ENCODE peak calls at places on chromosomes 12 and 14, in four cellular contexts. M is RCC 7860; V is activated T-cell treated with anti-CD3 and anti-CD28 coated beads, Interleukin-2, amount 50 U/mL, for 72 hours; I is NCI-H1105. Q is an unnamed sample.

GRCh38 chr12:49705479-49706267 is 1.5 kb downstream of the FMNL3 start:
- DNase-seq in V (peak), I (no peak), M (peak), Q (peak)

GRCh38 chr14:38278035-38278434 is 22.1 kb upstream of the CLEC14A start:
- DNase-seq in V (no peak), I (peak), M (no peak), Q (no peak)

GRCh38 chr12:128190614-128191013 is 76.4 kb upstream of the TMEM132C start:
- DNase-seq in M (no peak), I (no peak), V (no peak), Q (peak)

GRCh38 chr12:65311260-65311659 is 32.8 kb downstream of the MSRB3 start:
- DNase-seq in I (no peak), V (no peak), M (no peak), Q (no peak)

GRCh38 chr14:38003746-38004609 is 203.7 kb upstream of the SSTR1 start:
- DNase-seq in I (no peak), V (no peak), M (no peak), Q (no peak)

GRCh38 chr12:109937371-109937770 is 37.3 kb downstream of the TCHP start:
- DNase-seq in M (peak), V (no peak), I (no peak), Q (no peak)

GRCh38 chr12:108884116-108885012 is 4.5 kb downstream of the DAO start:
- DNase-seq in M (no peak), I (no peak), V (peak), Q (peak)

GRCh38 chr12:24838531-24838950 is 110.4 kb downstream of the BCAT1 start:
- DNase-seq in I (no peak), V (peak), M (no peak), Q (peak)

GRCh38 chr14:87705439-87705896 is 287.5 kb downstream of the GALC start:
- DNase-seq in V (no peak), M (no peak), I (no peak), Q (no peak)

GRCh38 chr12:7581609-7582008 is 78.0 kb upstream of the CD163 start:
- DNase-seq in I (no peak), V (no peak), M (no peak), Q (no peak)

GRCh38 chr14:21192447-21192822 is 36.6 kb upstream of the OR5AU1 start:
- DNase-seq in M (no peak), V (no peak), I (no peak), Q (no peak)

GRCh38 chr12:77685112-77685511 is 145.6 kb upstream of the NAV3 start:
- DNase-seq in M (peak), V (peak), I (peak), Q (peak)

GRCh38 chr14:68564236-68564825 is 228.5 kb downstream of the ZFP36L1 start:
- DNase-seq in V (no peak), I (no peak), M (no peak), Q (no peak)

GRCh38 chr12:64099430-64099829 is 122.7 kb downstream of the KICS2 start:
- DNase-seq in I (no peak), M (peak), V (no peak), Q (no peak)

GRCh38 chr12:52975820-52976573 is 27.1 kb downstream of the KRT18 start:
- DNase-seq in I (no peak), M (no peak), V (no peak), Q (no peak)

GRCh38 chr12:40141996-40142395 is 36.1 kb upstream of the SLC2A13 start:
- DNase-seq in I (no peak), V (no peak), M (no peak), Q (no peak)

GRCh38 chr12:21336656-21337055 is 1.9 kb upstream of the SLCO1A2 start:
- DNase-seq in M (no peak), I (no peak), V (no peak), Q (no peak)

GRCh38 chr12:104656921-104657320 is 200.2 kb downstream of the CHST11 start:
- DNase-seq in M (no peak), I (no peak), V (no peak), Q (no peak)

GRCh38 chr12:27843714-27844245 is 63.7 kb upstream of the MANSC4 start:
- DNase-seq in I (no peak), M (peak), V (no peak), Q (no peak)

GRCh38 chr14:99190696-99191662 is 81.0 kb downstream of the BCL11B start:
- DNase-seq in V (no peak), M (no peak), I (no peak), Q (no peak)

GRCh38 chr14:64855732-64856527 is 23.8 kb downstream of the SPTB start:
- DNase-seq in V (no peak), I (no peak), M (no peak), Q (no peak)

GRCh38 chr14:60396718-60397343 is 89.0 kb downstream of the C14orf39 start:
- DNase-seq in M (no peak), I (no peak), V (no peak), Q (no peak)

GRCh38 chr14:52023518-52023917 is 34.2 kb downstream of the RTRAF start:
- DNase-seq in V (no peak), M (no peak), I (no peak), Q (no peak)

GRCh38 chr12:126038434-126038833 is 973.2 kb downstream of the AACS start:
- DNase-seq in M (no peak), I (peak), V (no peak), Q (no peak)

GRCh38 chr12:27361372-27361771 is 28.7 kb downstream of the BMAL2 start:
- DNase-seq in M (no peak), I (no peak), V (no peak), Q (no peak)

GRCh38 chr14:20508367-20508766 is 3.0 kb downstream of the RNASE10 start:
- DNase-seq in M (no peak), V (no peak), I (no peak), Q (no peak)

GRCh38 chr12:85866929-85867776 is 6.9 kb upstream of the NTS start:
- DNase-seq in V (peak), I (peak), M (peak), Q (peak)

GRCh38 chr14:70416717-70417349 is at the start of gene SYNJ2BP:
- DNase-seq in M (peak), V (peak), I (peak), Q (peak)

GRCh38 chr12:32512910-32513309 is 113.6 kb downstream of the FGD4 start:
- DNase-seq in M (no peak), V (no peak), I (no peak), Q (no peak)

GRCh38 chr14:64983439-64984310 is 3.0 kb upstream of the FNTB start:
- DNase-seq in I (peak), M (peak), V (peak), Q (peak)

GRCh38 chr12:93838180-93838579 is 161.0 kb downstream of the CRADD start:
- DNase-seq in I (no peak), M (no peak), V (no peak), Q (no peak)

GRCh38 chr12:95805864-95806669 is 15.5 kb upstream of the NTN4 start:
- DNase-seq in I (no peak), V (peak), M (peak), Q (no peak)

GRCh38 chr14:64554551-64554950 is 4.8 kb downstream of the PPP1R36 start:
- DNase-seq in I (no peak), M (no peak), V (no peak), Q (no peak)

GRCh38 chr14:63286071-63286470 is 32.7 kb downstream of the GPHB5 start:
- DNase-seq in M (no peak), I (peak), V (no peak), Q (no peak)

Q was measured in testis.